ENCODE peak calls at places on chromosomes 6 and 20, in nine cellular contexts. M, Q, O, R, T, K, I, C and E are unnamed samples.

GRCh38 chr6:105705608-105706007 is 302.7 kb upstream of the PREP start:
- DNase-seq in M (no peak), Q (no peak), O (no peak), R (no peak), T (no peak), K (no peak), I (no peak), C (no peak), E (no peak)

GRCh38 chr6:11366183-11366933 is 133.9 kb upstream of the NEDD9 start:
- DNase-seq in M (no peak), Q (no peak), O (no peak), R (no peak), T (no peak), K (no peak), I (no peak), C (peak; percentile 13), E (peak; percentile 47)

GRCh38 chr6:80174931-80175572 is 68.6 kb downstream of the BCKDHB start:
- DNase-seq in M (no peak), Q (no peak), O (no peak), R (no peak), T (no peak), K (no peak), I (no peak), C (no peak), E (no peak)

GRCh38 chr6:37622639-37623038 is 75.0 kb downstream of the MDGA1 start:
- DNase-seq in M (no peak), Q (no peak), O (no peak), R (no peak), T (no peak), K (no peak), I (no peak), C (no peak), E (peak; percentile 93)

GRCh38 chr6:164926686-164927085 is 382.7 kb downstream of the C6orf118 start:
- DNase-seq in M (no peak), Q (no peak), O (no peak), R (no peak), T (no peak), K (no peak), I (no peak), C (no peak), E (no peak)

GRCh38 chr20:47551240-47551639 is 49.6 kb downstream of the NCOA3 start:
- DNase-seq in M (no peak), Q (no peak), O (no peak), R (no peak), T (no peak), K (no peak), I (no peak), C (no peak), E (no peak)

GRCh38 chr6:33628401-33628964 is 7.4 kb downstream of the ITPR3 start:
- DNase-seq in M (no peak), Q (no peak), O (no peak), R (no peak), T (no peak), K (no peak), I (no peak), C (no peak), E (no peak)

GRCh38 chr6:8054276-8054675 is 9.9 kb downstream of the BLOC1S5 start:
- DNase-seq in M (no peak), Q (no peak), O (no peak), R (no peak), T (no peak), K (no peak), I (no peak), C (no peak), E (no peak)

GRCh38 chr6:52718535-52718934 is 44.7 kb downstream of the GSTA2 start:
- DNase-seq in M (no peak), Q (no peak), O (no peak), R (no peak), T (no peak), K (no peak), I (no peak), C (no peak), E (no peak)

GRCh38 chr20:32450484-32451061 is 92.4 kb downstream of the ASXL1 start:
- DNase-seq in M (no peak), Q (no peak), O (no peak), R (no peak), T (no peak), K (no peak), I (no peak), C (no peak), E (no peak)

GRCh38 chr20:46520540-46520939 is 7.2 kb upstream of the ZNF334 start:
- DNase-seq in M (no peak), Q (no peak), O (no peak), R (no peak), T (no peak), K (no peak), I (no peak), C (no peak), E (no peak)

GRCh38 chr6:162644153-162644552 is 83.4 kb downstream of the PRKN start:
- DNase-seq in M (no peak), Q (no peak), O (no peak), R (no peak), T (no peak), K (no peak), I (no peak), C (no peak), E (no peak)

GRCh38 chr6:98838027-98838426 is 3.7 kb downstream of the POU3F2 start:
- DNase-seq in M (no peak), Q (no peak), O (no peak), R (no peak), T (no peak), K (no peak), I (no peak), C (no peak), E (no peak)

GRCh38 chr20:19304389-19304788 is 91.9 kb downstream of the SLC24A3 start:
- DNase-seq in M (no peak), Q (no peak), O (no peak), R (no peak), T (no peak), K (no peak), I (no peak), C (no peak), E (no peak)

GRCh38 chr6:7568021-7568420 is 22.0 kb upstream of the SNRNP48 start:
- DNase-seq in M (no peak), Q (no peak), O (no peak), R (no peak), T (no peak), K (no peak), I (no peak), C (no peak), E (no peak)

GRCh38 chr6:121755500-121755899 is 320.1 kb downstream of the GJA1 start:
- DNase-seq in M (no peak), Q (no peak), O (no peak), R (no peak), T (no peak), K (no peak), I (no peak), C (no peak), E (no peak)

GRCh38 chr20:63580796-63581461 is 6.9 kb upstream of the HELZ2 start:
- DNase-seq in M (no peak), Q (peak; percentile 56), O (no peak), R (peak; percentile 42), T (peak; percentile 59), K (peak; percentile 78), I (peak; percentile 66), C (peak; percentile 55), E (peak; percentile 75)

GRCh38 chr6:40721252-40721936 is 134.2 kb upstream of the LRFN2 start:
- DNase-seq in M (no peak), Q (no peak), O (no peak), R (no peak), T (no peak), K (no peak), I (no peak), C (no peak), E (peak; percentile 15)

GRCh38 chr20:57666106-57666833 is 43.5 kb downstream of the PMEPA1 start:
- DNase-seq in M (no peak), Q (no peak), O (no peak), R (no peak), T (no peak), K (no peak), I (no peak), C (no peak), E (no peak)

GRCh38 chr20:577167-577791 is 32.8 kb downstream of the TCF15 start:
- DNase-seq in M (no peak), Q (no peak), O (no peak), R (no peak), T (no peak), K (no peak), I (no peak), C (no peak), E (no peak)